ENCODE peak calls at places on chromosomes 2 and 18, in six cellular contexts. One of them, this sample, is unnamed.

GRCh38 chr2:151009437-151010175 is 252.1 kb downstream of the RBM43 start:
- DNase-seq in CD4-positive, alpha-beta T cell: no peak
- DNase-seq in B cell: no peak
- DNase-seq in WTC11: no peak
- DNase-seq in RWPE2: no peak
- DNase-seq in lower lobe of right lung: no peak
- DNase-seq in this sample: no peak

GRCh38 chr2:43327119-43327518 is 100.7 kb upstream of the ZFP36L2 start:
- DNase-seq in lower lobe of right lung: no peak
- DNase-seq in WTC11: no peak
- DNase-seq in CD4-positive, alpha-beta T cell: no peak
- DNase-seq in RWPE2: no peak
- DNase-seq in B cell: no peak
- DNase-seq in this sample: no peak

GRCh38 chr2:238235856-238236255 is 4.0 kb downstream of the HES6 start:
- DNase-seq in WTC11: no peak
- DNase-seq in RWPE2: no peak
- DNase-seq in CD4-positive, alpha-beta T cell: no peak
- DNase-seq in B cell: no peak
- DNase-seq in lower lobe of right lung: no peak
- DNase-seq in this sample: no peak

GRCh38 chr2:26757873-26758789 is 6.0 kb upstream of the SLC35F6 start:
- DNase-seq in CD4-positive, alpha-beta T cell: no peak
- DNase-seq in WTC11: peak; percentile 36
- DNase-seq in B cell: no peak
- DNase-seq in lower lobe of right lung: no peak
- DNase-seq in RWPE2: peak; percentile 81
- DNase-seq in this sample: no peak

GRCh38 chr2:68344031-68344430 is 21.1 kb upstream of the PLEK start:
- DNase-seq in lower lobe of right lung: no peak
- DNase-seq in CD4-positive, alpha-beta T cell: no peak
- DNase-seq in WTC11: no peak
- DNase-seq in B cell: no peak
- DNase-seq in RWPE2: no peak
- DNase-seq in this sample: no peak

GRCh38 chr2:68643874-68644485 is 601 bp downstream of the PROKR1 start:
- DNase-seq in CD4-positive, alpha-beta T cell: no peak
- DNase-seq in WTC11: no peak
- DNase-seq in B cell: no peak
- DNase-seq in lower lobe of right lung: no peak
- DNase-seq in RWPE2: no peak
- DNase-seq in this sample: no peak

GRCh38 chr18:80231616-80232015 is 15.7 kb downstream of the PARD6G start:
- DNase-seq in lower lobe of right lung: no peak
- DNase-seq in CD4-positive, alpha-beta T cell: no peak
- DNase-seq in RWPE2: no peak
- DNase-seq in B cell: no peak
- DNase-seq in WTC11: no peak
- DNase-seq in this sample: no peak

GRCh38 chr2:50509852-50510251 is 522.1 kb downstream of the NRXN1 start:
- DNase-seq in lower lobe of right lung: no peak
- DNase-seq in WTC11: no peak
- DNase-seq in B cell: no peak
- DNase-seq in CD4-positive, alpha-beta T cell: no peak
- DNase-seq in RWPE2: no peak
- DNase-seq in this sample: no peak

GRCh38 chr2:38892819-38893218 is 3.1 kb downstream of the ARHGEF33 start:
- DNase-seq in lower lobe of right lung: no peak
- DNase-seq in RWPE2: no peak
- DNase-seq in B cell: no peak
- DNase-seq in WTC11: no peak
- DNase-seq in CD4-positive, alpha-beta T cell: no peak
- DNase-seq in this sample: no peak

GRCh38 chr2:128043041-128043440 is 15.2 kb upstream of the SAP130 start:
- DNase-seq in CD4-positive, alpha-beta T cell: no peak
- DNase-seq in lower lobe of right lung: no peak
- DNase-seq in B cell: no peak
- DNase-seq in WTC11: no peak
- DNase-seq in RWPE2: no peak
- DNase-seq in this sample: no peak

GRCh38 chr2:134425723-134426496 is 172.0 kb downstream of the MGAT5 start:
- DNase-seq in lower lobe of right lung: no peak
- DNase-seq in B cell: no peak
- DNase-seq in WTC11: no peak
- DNase-seq in RWPE2: no peak
- DNase-seq in CD4-positive, alpha-beta T cell: no peak
- DNase-seq in this sample: no peak

GRCh38 chr18:74990563-74991081 is 218.3 kb downstream of the PTGR3 start:
- DNase-seq in lower lobe of right lung: no peak
- DNase-seq in CD4-positive, alpha-beta T cell: no peak
- DNase-seq in WTC11: no peak
- DNase-seq in RWPE2: no peak
- DNase-seq in B cell: no peak
- DNase-seq in this sample: no peak

GRCh38 chr2:73053316-73054114 is 18.0 kb downstream of the SFXN5 start:
- DNase-seq in RWPE2: no peak
- DNase-seq in B cell: no peak
- DNase-seq in WTC11: no peak
- DNase-seq in lower lobe of right lung: no peak
- DNase-seq in CD4-positive, alpha-beta T cell: no peak
- DNase-seq in this sample: no peak

GRCh38 chr2:30784682-30785081 is 22.6 kb downstream of the CAPN13 start:
- DNase-seq in lower lobe of right lung: no peak
- DNase-seq in WTC11: no peak
- DNase-seq in B cell: no peak
- DNase-seq in RWPE2: no peak
- DNase-seq in CD4-positive, alpha-beta T cell: no peak
- DNase-seq in this sample: no peak

GRCh38 chr2:162782138-162782537 is 56.4 kb downstream of the KCNH7 start:
- DNase-seq in lower lobe of right lung: no peak
- DNase-seq in CD4-positive, alpha-beta T cell: no peak
- DNase-seq in B cell: no peak
- DNase-seq in WTC11: no peak
- DNase-seq in RWPE2: no peak
- DNase-seq in this sample: no peak

GRCh38 chr2:134677866-134678774 is 40.7 kb downstream of the TMEM163 start:
- DNase-seq in lower lobe of right lung: no peak
- DNase-seq in CD4-positive, alpha-beta T cell: no peak
- DNase-seq in B cell: no peak
- DNase-seq in RWPE2: no peak
- DNase-seq in WTC11: no peak
- DNase-seq in this sample: no peak

GRCh38 chr2:106147159-106147558 is 46.9 kb downstream of the UXS1 start:
- DNase-seq in B cell: no peak
- DNase-seq in lower lobe of right lung: no peak
- DNase-seq in WTC11: no peak
- DNase-seq in RWPE2: no peak
- DNase-seq in CD4-positive, alpha-beta T cell: no peak
- DNase-seq in this sample: no peak

GRCh38 chr2:69683170-69683971 is 39.8 kb upstream of the AAK1 start:
- DNase-seq in RWPE2: no peak
- DNase-seq in B cell: no peak
- DNase-seq in CD4-positive, alpha-beta T cell: no peak
- DNase-seq in lower lobe of right lung: no peak
- DNase-seq in WTC11: no peak
- DNase-seq in this sample: no peak

GRCh38 chr2:186308347-186308746 is 177.7 kb upstream of the ZC3H15 start:
- DNase-seq in lower lobe of right lung: no peak
- DNase-seq in B cell: no peak
- DNase-seq in CD4-positive, alpha-beta T cell: no peak
- DNase-seq in WTC11: no peak
- DNase-seq in RWPE2: no peak
- DNase-seq in this sample: no peak

GRCh38 chr2:53170463-53170862 is 597.1 kb upstream of the CHAC2 start:
- DNase-seq in CD4-positive, alpha-beta T cell: no peak
- DNase-seq in B cell: no peak
- DNase-seq in lower lobe of right lung: no peak
- DNase-seq in WTC11: no peak
- DNase-seq in RWPE2: no peak
- DNase-seq in this sample: no peak

GRCh38 chr2:225756198-225756597 is 356.7 kb downstream of the NYAP2 start:
- DNase-seq in CD4-positive, alpha-beta T cell: no peak
- DNase-seq in lower lobe of right lung: no peak
- DNase-seq in B cell: no peak
- DNase-seq in WTC11: no peak
- DNase-seq in RWPE2: no peak
- DNase-seq in this sample: no peak

GRCh38 chr2:35409762-35410161 is 945.8 kb upstream of the CRIM1 start:
- DNase-seq in RWPE2: no peak
- DNase-seq in lower lobe of right lung: no peak
- DNase-seq in WTC11: no peak
- DNase-seq in B cell: no peak
- DNase-seq in CD4-positive, alpha-beta T cell: no peak
- DNase-seq in this sample: no peak

GRCh38 chr2:35410431-35411061 is 945.0 kb upstream of the CRIM1 start:
- DNase-seq in lower lobe of right lung: peak; percentile 61
- DNase-seq in WTC11: peak; percentile 65
- DNase-seq in RWPE2: no peak
- DNase-seq in CD4-positive, alpha-beta T cell: no peak
- DNase-seq in B cell: peak; percentile 11
- DNase-seq in this sample: peak; percentile 35

GRCh38 chr2:35415282-35415681 is 940.3 kb upstream of the CRIM1 start:
- DNase-seq in lower lobe of right lung: no peak
- DNase-seq in RWPE2: no peak
- DNase-seq in B cell: no peak
- DNase-seq in CD4-positive, alpha-beta T cell: no peak
- DNase-seq in WTC11: no peak
- DNase-seq in this sample: no peak
- TF ChIP-seq CTCF in lower lobe of right lung: no peak
- TF ChIP-seq CTCF in RWPE2: no peak
- TF ChIP-seq CTCF in B cell: no peak
- TF ChIP-seq CTCF in CD4-positive, alpha-beta T cell: no peak
- TF ChIP-seq CTCF in WTC11: no peak
- TF ChIP-seq CTCF in this sample: no peak

GRCh38 chr2:29015701-29016470 is 34.8 kb downstream of the TOGARAM2 start:
- DNase-seq in RWPE2: no peak
- DNase-seq in WTC11: no peak
- DNase-seq in CD4-positive, alpha-beta T cell: no peak
- DNase-seq in B cell: no peak
- DNase-seq in lower lobe of right lung: no peak
- DNase-seq in this sample: no peak

GRCh38 chr2:29016500-29016899 is 35.4 kb downstream of the TOGARAM2 start:
- DNase-seq in CD4-positive, alpha-beta T cell: no peak
- DNase-seq in WTC11: no peak
- DNase-seq in B cell: no peak
- DNase-seq in RWPE2: no peak
- DNase-seq in lower lobe of right lung: no peak
- DNase-seq in this sample: no peak

GRCh38 chr2:29013046-29013780 is 32.1 kb downstream of the TOGARAM2 start:
- DNase-seq in lower lobe of right lung: no peak
- DNase-seq in B cell: no peak
- DNase-seq in WTC11: no peak
- DNase-seq in RWPE2: no peak
- DNase-seq in CD4-positive, alpha-beta T cell: no peak
- DNase-seq in this sample: no peak

GRCh38 chr2:29014331-29014730 is 33.2 kb downstream of the TOGARAM2 start:
- DNase-seq in B cell: no peak
- DNase-seq in lower lobe of right lung: no peak
- DNase-seq in RWPE2: no peak
- DNase-seq in WTC11: no peak
- DNase-seq in CD4-positive, alpha-beta T cell: no peak
- DNase-seq in this sample: no peak

DNA sequence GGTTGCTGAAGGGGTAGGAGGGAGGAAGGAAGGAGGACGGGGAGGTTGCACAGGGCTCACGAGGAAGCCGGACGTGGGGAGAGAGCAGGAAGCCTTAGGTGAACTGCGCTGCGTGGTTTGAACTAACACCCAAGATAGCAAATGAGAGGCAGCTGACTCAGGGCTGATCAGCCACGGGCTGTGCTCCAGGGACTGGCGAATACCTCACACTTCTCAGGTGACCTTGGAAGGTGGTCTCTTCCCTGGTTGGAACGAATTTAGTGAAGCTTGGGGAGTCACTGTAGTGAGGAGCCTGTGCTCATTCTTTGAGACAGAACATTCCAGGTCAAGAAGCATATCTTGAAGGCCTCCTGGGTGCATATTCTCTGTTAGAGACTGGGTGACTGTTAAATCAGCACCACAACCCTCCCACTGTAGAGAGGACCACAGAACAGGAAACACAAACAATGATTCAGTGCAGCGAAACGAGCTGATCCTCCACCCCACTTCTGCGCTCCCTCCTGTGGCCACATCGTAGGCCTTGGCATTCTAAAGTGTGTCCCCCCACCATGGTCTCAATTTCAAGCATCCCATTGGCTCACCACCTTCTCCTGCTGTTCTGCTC is 33.8 kb downstream of the TOGARAM2 start:
- DNase-seq in CD4-positive, alpha-beta T cell: peak; percentile 57
- DNase-seq in RWPE2: no peak
- DNase-seq in WTC11: no peak
- DNase-seq in lower lobe of right lung: peak; percentile 65
- DNase-seq in B cell: peak; percentile 51
- DNase-seq in this sample: peak; percentile 52
- TF ChIP-seq CTCF in CD4-positive, alpha-beta T cell: peak; percentile 34
- TF ChIP-seq CTCF in RWPE2: no peak
- TF ChIP-seq CTCF in WTC11: no peak
- TF ChIP-seq CTCF in lower lobe of right lung: no peak
- TF ChIP-seq CTCF in B cell: no peak
- TF ChIP-seq CTCF in this sample: no peak

GRCh38 chr2:239236043-239236807 is 164.6 kb downstream of the HDAC4 start:
- DNase-seq in CD4-positive, alpha-beta T cell: no peak
- DNase-seq in WTC11: no peak
- DNase-seq in RWPE2: no peak
- DNase-seq in lower lobe of right lung: no peak
- DNase-seq in B cell: no peak
- DNase-seq in this sample: no peak
- TF ChIP-seq CTCF in CD4-positive, alpha-beta T cell: no peak
- TF ChIP-seq CTCF in WTC11: no peak
- TF ChIP-seq CTCF in RWPE2: no peak
- TF ChIP-seq CTCF in lower lobe of right lung: no peak
- TF ChIP-seq CTCF in B cell: no peak
- TF ChIP-seq CTCF in this sample: no peak

GRCh38 chr2:182004945-182005344 is 19.3 kb downstream of the PPP1R1C start:
- DNase-seq in CD4-positive, alpha-beta T cell: no peak
- DNase-seq in WTC11: no peak
- DNase-seq in lower lobe of right lung: no peak
- DNase-seq in B cell: no peak
- DNase-seq in RWPE2: no peak
- DNase-seq in this sample: no peak
- TF ChIP-seq CTCF in CD4-positive, alpha-beta T cell: no peak
- TF ChIP-seq CTCF in WTC11: no peak
- TF ChIP-seq CTCF in lower lobe of right lung: no peak
- TF ChIP-seq CTCF in B cell: no peak
- TF ChIP-seq CTCF in RWPE2: no peak
- TF ChIP-seq CTCF in this sample: no peak